ENCODE peak calls at places on chromosomes 16 and 17, in nine cellular contexts. U, X, F, K, M, S, Z, T and Y are unnamed samples.

GRCh38 chr16:86874141-86874540 is 295.8 kb downstream of the FOXL1 start:
- DNase-seq in U (peak), X (peak), F (peak), K (no peak), M (no peak), S (no peak), Z (no peak), T (no peak), Y (no peak)

GRCh38 chr17:18004901-18005305 is 32.2 kb downstream of the DRC3 start:
- DNase-seq in U (no peak), X (no peak), F (no peak), K (no peak), M (no peak), S (no peak), Z (peak), T (no peak), Y (no peak)

GRCh38 chr17:77579131-77579530 is 379.4 kb upstream of the TNRC6C start:
- DNase-seq in U (no peak), X (no peak), F (no peak), K (no peak), M (no peak), S (no peak), Z (no peak), T (no peak), Y (no peak)

GRCh38 chr17:66578781-66579489 is 256.0 kb upstream of the CACNG5 start:
- DNase-seq in U (no peak), X (no peak), F (no peak), K (no peak), M (no peak), S (no peak), Z (no peak), T (no peak), Y (no peak)

GRCh38 chr16:65922923-65923322 is 443.6 kb upstream of the CDH5 start:
- DNase-seq in U (no peak), X (no peak), F (no peak), K (no peak), M (no peak), S (no peak), Z (no peak), T (no peak), Y (no peak)

GRCh38 chr17:7217113-7217987 is 2.3 kb downstream of the DLG4 start:
- DNase-seq in U (peak), X (no peak), F (peak), K (no peak), M (no peak), S (no peak), Z (peak), T (peak), Y (no peak)

GRCh38 chr16:87278191-87279093 is 38.8 kb downstream of the C16orf95 start:
- DNase-seq in U (peak), X (peak), F (peak), K (peak), M (peak), S (peak), Z (peak), T (peak), Y (no peak)

GRCh38 chr17:17605747-17606083 is 14.2 kb upstream of the PEMT start:
- DNase-seq in U (peak), X (no peak), F (peak), K (no peak), M (no peak), S (no peak), Z (no peak), T (no peak), Y (no peak)

GRCh38 chr17:44400226-44400847 is 10.9 kb upstream of the ITGA2B start:
- DNase-seq in U (peak), X (no peak), F (no peak), K (no peak), M (no peak), S (no peak), Z (peak), T (peak), Y (no peak)

GRCh38 chr17:45125509-45125908 is 6.8 kb downstream of the PLCD3 start:
- DNase-seq in U (no peak), X (no peak), F (no peak), K (no peak), M (no peak), S (no peak), Z (no peak), T (no peak), Y (no peak)

GRCh38 chr17:57906910-57907309 is 48.3 kb downstream of the CUEDC1 start:
- DNase-seq in U (no peak), X (no peak), F (peak), K (no peak), M (no peak), S (no peak), Z (no peak), T (no peak), Y (no peak)

GRCh38 chr16:49781401-49781800 is 74.5 kb downstream of the ZNF423 start:
- DNase-seq in U (no peak), X (no peak), F (no peak), K (no peak), M (no peak), S (no peak), Z (no peak), T (no peak), Y (no peak)

GRCh38 chr17:47286198-47286914 is 32.7 kb downstream of the ITGB3 start:
- DNase-seq in U (no peak), X (no peak), F (no peak), K (no peak), M (no peak), S (no peak), Z (no peak), T (peak), Y (no peak)